ENCODE peak calls at places on chromosomes 13 and 19, in eight cellular contexts. One of them, this sample, is unnamed.

GRCh38 chr19:10683064-10683426 is 18.2 kb upstream of the QTRT1 start:
- DNase-seq in fibroblast of the conjunctiva: no peak
- DNase-seq in activated CD4-positive, alpha-beta memory T cell treated with anti-CD3 and anti-CD28 coated beads, Interleukin-2, amount 10 ng/mL, durations not matched to agents 7 days and 5 days: no peak
- DNase-seq in progenitor cell of endocrine pancreas: no peak
- DNase-seq in pancreas: no peak
- DNase-seq in WTC11: no peak
- DNase-seq in stimulated activated CD4-positive, alpha-beta T cell treated with anti-CD3 and anti-CD28 coated beads, Interleukin-2, amount 100 ng/mL, for 48 hours: no peak
- DNase-seq in coronary artery: no peak
- DNase-seq in this sample: no peak

GRCh38 chr13:23357349-23357748 is 76.2 kb downstream of the SACS start:
- DNase-seq in fibroblast of the conjunctiva: no peak
- DNase-seq in activated CD4-positive, alpha-beta memory T cell treated with anti-CD3 and anti-CD28 coated beads, Interleukin-2, amount 10 ng/mL, durations not matched to agents 7 days and 5 days: no peak
- DNase-seq in progenitor cell of endocrine pancreas: no peak
- DNase-seq in pancreas: no peak
- DNase-seq in WTC11: no peak
- DNase-seq in stimulated activated CD4-positive, alpha-beta T cell treated with anti-CD3 and anti-CD28 coated beads, Interleukin-2, amount 100 ng/mL, for 48 hours: no peak
- DNase-seq in coronary artery: no peak
- DNase-seq in this sample: no peak

GRCh38 chr19:9039728-9040127 is 29.5 kb upstream of the MUC16 start:
- DNase-seq in fibroblast of the conjunctiva: no peak
- DNase-seq in activated CD4-positive, alpha-beta memory T cell treated with anti-CD3 and anti-CD28 coated beads, Interleukin-2, amount 10 ng/mL, durations not matched to agents 7 days and 5 days: no peak
- DNase-seq in progenitor cell of endocrine pancreas: no peak
- DNase-seq in pancreas: no peak
- DNase-seq in WTC11: no peak
- DNase-seq in stimulated activated CD4-positive, alpha-beta T cell treated with anti-CD3 and anti-CD28 coated beads, Interleukin-2, amount 100 ng/mL, for 48 hours: no peak
- DNase-seq in coronary artery: no peak
- DNase-seq in this sample: no peak

GRCh38 chr13:111915104-111915551 is 151.8 kb upstream of the SOX1 start:
- DNase-seq in fibroblast of the conjunctiva: no peak
- DNase-seq in activated CD4-positive, alpha-beta memory T cell treated with anti-CD3 and anti-CD28 coated beads, Interleukin-2, amount 10 ng/mL, durations not matched to agents 7 days and 5 days: no peak
- DNase-seq in progenitor cell of endocrine pancreas: no peak
- DNase-seq in pancreas: peak
- DNase-seq in WTC11: peak
- DNase-seq in stimulated activated CD4-positive, alpha-beta T cell treated with anti-CD3 and anti-CD28 coated beads, Interleukin-2, amount 100 ng/mL, for 48 hours: no peak
- DNase-seq in coronary artery: peak
- DNase-seq in this sample: no peak

GRCh38 chr13:99565478-99566124 is 64.3 kb downstream of the TM9SF2 start:
- DNase-seq in fibroblast of the conjunctiva: no peak
- DNase-seq in activated CD4-positive, alpha-beta memory T cell treated with anti-CD3 and anti-CD28 coated beads, Interleukin-2, amount 10 ng/mL, durations not matched to agents 7 days and 5 days: no peak
- DNase-seq in progenitor cell of endocrine pancreas: no peak
- DNase-seq in pancreas: no peak
- DNase-seq in WTC11: peak
- DNase-seq in stimulated activated CD4-positive, alpha-beta T cell treated with anti-CD3 and anti-CD28 coated beads, Interleukin-2, amount 100 ng/mL, for 48 hours: no peak
- DNase-seq in coronary artery: no peak
- DNase-seq in this sample: no peak

GRCh38 chr13:27446986-27447583 is 3.3 kb downstream of the MTIF3 start:
- DNase-seq in fibroblast of the conjunctiva: no peak
- DNase-seq in activated CD4-positive, alpha-beta memory T cell treated with anti-CD3 and anti-CD28 coated beads, Interleukin-2, amount 10 ng/mL, durations not matched to agents 7 days and 5 days: peak
- DNase-seq in progenitor cell of endocrine pancreas: no peak
- DNase-seq in pancreas: no peak
- DNase-seq in WTC11: no peak
- DNase-seq in stimulated activated CD4-positive, alpha-beta T cell treated with anti-CD3 and anti-CD28 coated beads, Interleukin-2, amount 100 ng/mL, for 48 hours: no peak
- DNase-seq in coronary artery: no peak
- DNase-seq in this sample: no peak

GRCh38 chr13:51821666-51822065 is 17.7 kb upstream of the DHRS12 start:
- DNase-seq in fibroblast of the conjunctiva: no peak
- DNase-seq in activated CD4-positive, alpha-beta memory T cell treated with anti-CD3 and anti-CD28 coated beads, Interleukin-2, amount 10 ng/mL, durations not matched to agents 7 days and 5 days: no peak
- DNase-seq in progenitor cell of endocrine pancreas: no peak
- DNase-seq in pancreas: no peak
- DNase-seq in WTC11: no peak
- DNase-seq in stimulated activated CD4-positive, alpha-beta T cell treated with anti-CD3 and anti-CD28 coated beads, Interleukin-2, amount 100 ng/mL, for 48 hours: no peak
- DNase-seq in coronary artery: no peak
- DNase-seq in this sample: no peak

GRCh38 chr13:29589234-29589633 is 6.3 kb downstream of the SLC7A1 start:
- DNase-seq in fibroblast of the conjunctiva: no peak
- DNase-seq in activated CD4-positive, alpha-beta memory T cell treated with anti-CD3 and anti-CD28 coated beads, Interleukin-2, amount 10 ng/mL, durations not matched to agents 7 days and 5 days: no peak
- DNase-seq in progenitor cell of endocrine pancreas: no peak
- DNase-seq in pancreas: no peak
- DNase-seq in WTC11: no peak
- DNase-seq in stimulated activated CD4-positive, alpha-beta T cell treated with anti-CD3 and anti-CD28 coated beads, Interleukin-2, amount 100 ng/mL, for 48 hours: no peak
- DNase-seq in coronary artery: no peak
- DNase-seq in this sample: no peak

GRCh38 chr13:48775804-48776203 is 122.1 kb downstream of the CYSLTR2 start:
- DNase-seq in fibroblast of the conjunctiva: peak
- DNase-seq in activated CD4-positive, alpha-beta memory T cell treated with anti-CD3 and anti-CD28 coated beads, Interleukin-2, amount 10 ng/mL, durations not matched to agents 7 days and 5 days: no peak
- DNase-seq in progenitor cell of endocrine pancreas: no peak
- DNase-seq in pancreas: no peak
- DNase-seq in WTC11: no peak
- DNase-seq in stimulated activated CD4-positive, alpha-beta T cell treated with anti-CD3 and anti-CD28 coated beads, Interleukin-2, amount 100 ng/mL, for 48 hours: no peak
- DNase-seq in coronary artery: no peak
- DNase-seq in this sample: no peak

GRCh38 chr19:32814046-32814445 is 55.5 kb downstream of the SLC7A9 start:
- DNase-seq in fibroblast of the conjunctiva: no peak
- DNase-seq in activated CD4-positive, alpha-beta memory T cell treated with anti-CD3 and anti-CD28 coated beads, Interleukin-2, amount 10 ng/mL, durations not matched to agents 7 days and 5 days: no peak
- DNase-seq in progenitor cell of endocrine pancreas: no peak
- DNase-seq in pancreas: no peak
- DNase-seq in WTC11: peak
- DNase-seq in stimulated activated CD4-positive, alpha-beta T cell treated with anti-CD3 and anti-CD28 coated beads, Interleukin-2, amount 100 ng/mL, for 48 hours: no peak
- DNase-seq in coronary artery: no peak
- DNase-seq in this sample: no peak

GRCh38 chr13:66765559-66765958 is 464.6 kb downstream of the PCDH9 start:
- DNase-seq in fibroblast of the conjunctiva: no peak
- DNase-seq in activated CD4-positive, alpha-beta memory T cell treated with anti-CD3 and anti-CD28 coated beads, Interleukin-2, amount 10 ng/mL, durations not matched to agents 7 days and 5 days: no peak
- DNase-seq in progenitor cell of endocrine pancreas: no peak
- DNase-seq in pancreas: no peak
- DNase-seq in WTC11: no peak
- DNase-seq in stimulated activated CD4-positive, alpha-beta T cell treated with anti-CD3 and anti-CD28 coated beads, Interleukin-2, amount 100 ng/mL, for 48 hours: no peak
- DNase-seq in coronary artery: no peak
- DNase-seq in this sample: no peak

GRCh38 chr13:105929486-105929885 is 606.0 kb downstream of the EFNB2 start:
- DNase-seq in fibroblast of the conjunctiva: no peak
- DNase-seq in activated CD4-positive, alpha-beta memory T cell treated with anti-CD3 and anti-CD28 coated beads, Interleukin-2, amount 10 ng/mL, durations not matched to agents 7 days and 5 days: no peak
- DNase-seq in progenitor cell of endocrine pancreas: no peak
- DNase-seq in pancreas: no peak
- DNase-seq in WTC11: no peak
- DNase-seq in stimulated activated CD4-positive, alpha-beta T cell treated with anti-CD3 and anti-CD28 coated beads, Interleukin-2, amount 100 ng/mL, for 48 hours: no peak
- DNase-seq in coronary artery: no peak
- DNase-seq in this sample: no peak

GRCh38 chr13:97629601-97630272 is 195.8 kb downstream of the RAP2A start:
- DNase-seq in fibroblast of the conjunctiva: no peak
- DNase-seq in activated CD4-positive, alpha-beta memory T cell treated with anti-CD3 and anti-CD28 coated beads, Interleukin-2, amount 10 ng/mL, durations not matched to agents 7 days and 5 days: no peak
- DNase-seq in progenitor cell of endocrine pancreas: no peak
- DNase-seq in pancreas: no peak
- DNase-seq in WTC11: no peak
- DNase-seq in stimulated activated CD4-positive, alpha-beta T cell treated with anti-CD3 and anti-CD28 coated beads, Interleukin-2, amount 100 ng/mL, for 48 hours: no peak
- DNase-seq in coronary artery: no peak
- DNase-seq in this sample: no peak

GRCh38 chr19:18227781-18228271 is 1.6 kb upstream of the PDE4C start:
- DNase-seq in fibroblast of the conjunctiva: no peak
- DNase-seq in activated CD4-positive, alpha-beta memory T cell treated with anti-CD3 and anti-CD28 coated beads, Interleukin-2, amount 10 ng/mL, durations not matched to agents 7 days and 5 days: no peak
- DNase-seq in progenitor cell of endocrine pancreas: no peak
- DNase-seq in pancreas: no peak
- DNase-seq in WTC11: no peak
- DNase-seq in stimulated activated CD4-positive, alpha-beta T cell treated with anti-CD3 and anti-CD28 coated beads, Interleukin-2, amount 100 ng/mL, for 48 hours: no peak
- DNase-seq in coronary artery: no peak
- DNase-seq in this sample: no peak

GRCh38 chr19:18000981-18001836 is 6.8 kb upstream of the ARRDC2 start:
- DNase-seq in fibroblast of the conjunctiva: peak
- DNase-seq in activated CD4-positive, alpha-beta memory T cell treated with anti-CD3 and anti-CD28 coated beads, Interleukin-2, amount 10 ng/mL, durations not matched to agents 7 days and 5 days: peak
- DNase-seq in progenitor cell of endocrine pancreas: no peak
- DNase-seq in pancreas: peak
- DNase-seq in WTC11: peak
- DNase-seq in stimulated activated CD4-positive, alpha-beta T cell treated with anti-CD3 and anti-CD28 coated beads, Interleukin-2, amount 100 ng/mL, for 48 hours: peak
- DNase-seq in coronary artery: peak
- DNase-seq in this sample: peak

GRCh38 chr13:59126474-59126873 is 1037.3 kb downstream of the DIAPH3 start:
- DNase-seq in fibroblast of the conjunctiva: no peak
- DNase-seq in activated CD4-positive, alpha-beta memory T cell treated with anti-CD3 and anti-CD28 coated beads, Interleukin-2, amount 10 ng/mL, durations not matched to agents 7 days and 5 days: no peak
- DNase-seq in progenitor cell of endocrine pancreas: no peak
- DNase-seq in pancreas: no peak
- DNase-seq in WTC11: no peak
- DNase-seq in stimulated activated CD4-positive, alpha-beta T cell treated with anti-CD3 and anti-CD28 coated beads, Interleukin-2, amount 100 ng/mL, for 48 hours: no peak
- DNase-seq in coronary artery: no peak
- DNase-seq in this sample: no peak

GRCh38 chr13:60363288-60363687 is 33.7 kb upstream of the TDRD3 start:
- DNase-seq in fibroblast of the conjunctiva: no peak
- DNase-seq in activated CD4-positive, alpha-beta memory T cell treated with anti-CD3 and anti-CD28 coated beads, Interleukin-2, amount 10 ng/mL, durations not matched to agents 7 days and 5 days: no peak
- DNase-seq in progenitor cell of endocrine pancreas: no peak
- DNase-seq in pancreas: no peak
- DNase-seq in WTC11: no peak
- DNase-seq in stimulated activated CD4-positive, alpha-beta T cell treated with anti-CD3 and anti-CD28 coated beads, Interleukin-2, amount 100 ng/mL, for 48 hours: no peak
- DNase-seq in coronary artery: no peak
- DNase-seq in this sample: no peak

GRCh38 chr19:45599286-45599685 is 2.7 kb downstream of the GPR4 start:
- DNase-seq in fibroblast of the conjunctiva: no peak
- DNase-seq in activated CD4-positive, alpha-beta memory T cell treated with anti-CD3 and anti-CD28 coated beads, Interleukin-2, amount 10 ng/mL, durations not matched to agents 7 days and 5 days: no peak
- DNase-seq in progenitor cell of endocrine pancreas: no peak
- DNase-seq in pancreas: no peak
- DNase-seq in WTC11: no peak
- DNase-seq in stimulated activated CD4-positive, alpha-beta T cell treated with anti-CD3 and anti-CD28 coated beads, Interleukin-2, amount 100 ng/mL, for 48 hours: no peak
- DNase-seq in coronary artery: no peak
- DNase-seq in this sample: no peak

GRCh38 chr19:17751103-17751911 is at the start of gene FCHO1:
- DNase-seq in fibroblast of the conjunctiva: no peak
- DNase-seq in activated CD4-positive, alpha-beta memory T cell treated with anti-CD3 and anti-CD28 coated beads, Interleukin-2, amount 10 ng/mL, durations not matched to agents 7 days and 5 days: peak
- DNase-seq in progenitor cell of endocrine pancreas: no peak
- DNase-seq in pancreas: no peak
- DNase-seq in WTC11: no peak
- DNase-seq in stimulated activated CD4-positive, alpha-beta T cell treated with anti-CD3 and anti-CD28 coated beads, Interleukin-2, amount 100 ng/mL, for 48 hours: peak
- DNase-seq in coronary artery: no peak
- DNase-seq in this sample: no peak

GRCh38 chr13:59665736-59666135 is 498.0 kb downstream of the DIAPH3 start:
- DNase-seq in fibroblast of the conjunctiva: peak
- DNase-seq in activated CD4-positive, alpha-beta memory T cell treated with anti-CD3 and anti-CD28 coated beads, Interleukin-2, amount 10 ng/mL, durations not matched to agents 7 days and 5 days: no peak
- DNase-seq in progenitor cell of endocrine pancreas: no peak
- DNase-seq in pancreas: no peak
- DNase-seq in WTC11: no peak
- DNase-seq in stimulated activated CD4-positive, alpha-beta T cell treated with anti-CD3 and anti-CD28 coated beads, Interleukin-2, amount 100 ng/mL, for 48 hours: no peak
- DNase-seq in coronary artery: no peak
- DNase-seq in this sample: no peak

GRCh38 chr13:92719868-92720267 is 506.7 kb upstream of the GPC6 start:
- DNase-seq in fibroblast of the conjunctiva: no peak
- DNase-seq in activated CD4-positive, alpha-beta memory T cell treated with anti-CD3 and anti-CD28 coated beads, Interleukin-2, amount 10 ng/mL, durations not matched to agents 7 days and 5 days: no peak
- DNase-seq in progenitor cell of endocrine pancreas: no peak
- DNase-seq in pancreas: no peak
- DNase-seq in WTC11: peak
- DNase-seq in stimulated activated CD4-positive, alpha-beta T cell treated with anti-CD3 and anti-CD28 coated beads, Interleukin-2, amount 100 ng/mL, for 48 hours: no peak
- DNase-seq in coronary artery: no peak
- DNase-seq in this sample: no peak

GRCh38 chr13:42660367-42660965 is 86.5 kb downstream of the TNFSF11 start:
- DNase-seq in fibroblast of the conjunctiva: peak
- DNase-seq in activated CD4-positive, alpha-beta memory T cell treated with anti-CD3 and anti-CD28 coated beads, Interleukin-2, amount 10 ng/mL, durations not matched to agents 7 days and 5 days: no peak
- DNase-seq in progenitor cell of endocrine pancreas: no peak
- DNase-seq in pancreas: no peak
- DNase-seq in WTC11: no peak
- DNase-seq in stimulated activated CD4-positive, alpha-beta T cell treated with anti-CD3 and anti-CD28 coated beads, Interleukin-2, amount 100 ng/mL, for 48 hours: no peak
- DNase-seq in coronary artery: no peak
- DNase-seq in this sample: no peak

GRCh38 chr19:518292-519231 is 11.3 kb downstream of the TPGS1 start:
- DNase-seq in fibroblast of the conjunctiva: peak
- DNase-seq in activated CD4-positive, alpha-beta memory T cell treated with anti-CD3 and anti-CD28 coated beads, Interleukin-2, amount 10 ng/mL, durations not matched to agents 7 days and 5 days: peak
- DNase-seq in progenitor cell of endocrine pancreas: no peak
- DNase-seq in pancreas: no peak
- DNase-seq in WTC11: peak
- DNase-seq in stimulated activated CD4-positive, alpha-beta T cell treated with anti-CD3 and anti-CD28 coated beads, Interleukin-2, amount 100 ng/mL, for 48 hours: peak
- DNase-seq in coronary artery: no peak
- DNase-seq in this sample: no peak

GRCh38 chr13:111363591-111363990 is 43.1 kb downstream of the TEX29 start:
- DNase-seq in fibroblast of the conjunctiva: no peak
- DNase-seq in activated CD4-positive, alpha-beta memory T cell treated with anti-CD3 and anti-CD28 coated beads, Interleukin-2, amount 10 ng/mL, durations not matched to agents 7 days and 5 days: no peak
- DNase-seq in progenitor cell of endocrine pancreas: no peak
- DNase-seq in pancreas: no peak
- DNase-seq in WTC11: no peak
- DNase-seq in stimulated activated CD4-positive, alpha-beta T cell treated with anti-CD3 and anti-CD28 coated beads, Interleukin-2, amount 100 ng/mL, for 48 hours: no peak
- DNase-seq in coronary artery: no peak
- DNase-seq in this sample: no peak

GRCh38 chr13:113220877-113221276 is 11.5 kb downstream of the CUL4A start:
- DNase-seq in fibroblast of the conjunctiva: no peak
- DNase-seq in activated CD4-positive, alpha-beta memory T cell treated with anti-CD3 and anti-CD28 coated beads, Interleukin-2, amount 10 ng/mL, durations not matched to agents 7 days and 5 days: no peak
- DNase-seq in progenitor cell of endocrine pancreas: no peak
- DNase-seq in pancreas: no peak
- DNase-seq in WTC11: no peak
- DNase-seq in stimulated activated CD4-positive, alpha-beta T cell treated with anti-CD3 and anti-CD28 coated beads, Interleukin-2, amount 100 ng/mL, for 48 hours: no peak
- DNase-seq in coronary artery: no peak
- DNase-seq in this sample: no peak

GRCh38 chr13:41383400-41383799 is 72.3 kb downstream of the NAA16 start:
- DNase-seq in fibroblast of the conjunctiva: no peak
- DNase-seq in activated CD4-positive, alpha-beta memory T cell treated with anti-CD3 and anti-CD28 coated beads, Interleukin-2, amount 10 ng/mL, durations not matched to agents 7 days and 5 days: no peak
- DNase-seq in progenitor cell of endocrine pancreas: no peak
- DNase-seq in pancreas: no peak
- DNase-seq in WTC11: no peak
- DNase-seq in stimulated activated CD4-positive, alpha-beta T cell treated with anti-CD3 and anti-CD28 coated beads, Interleukin-2, amount 100 ng/mL, for 48 hours: no peak
- DNase-seq in coronary artery: no peak
- DNase-seq in this sample: no peak

GRCh38 chr13:21719463-21719862 is 48.6 kb downstream of the FGF9 start:
- DNase-seq in fibroblast of the conjunctiva: no peak
- DNase-seq in activated CD4-positive, alpha-beta memory T cell treated with anti-CD3 and anti-CD28 coated beads, Interleukin-2, amount 10 ng/mL, durations not matched to agents 7 days and 5 days: no peak
- DNase-seq in progenitor cell of endocrine pancreas: no peak
- DNase-seq in pancreas: no peak
- DNase-seq in WTC11: no peak
- DNase-seq in stimulated activated CD4-positive, alpha-beta T cell treated with anti-CD3 and anti-CD28 coated beads, Interleukin-2, amount 100 ng/mL, for 48 hours: no peak
- DNase-seq in coronary artery: no peak
- DNase-seq in this sample: no peak

GRCh38 chr13:42547615-42548014 is 26.3 kb upstream of the TNFSF11 start:
- DNase-seq in fibroblast of the conjunctiva: no peak
- DNase-seq in activated CD4-positive, alpha-beta memory T cell treated with anti-CD3 and anti-CD28 coated beads, Interleukin-2, amount 10 ng/mL, durations not matched to agents 7 days and 5 days: no peak
- DNase-seq in progenitor cell of endocrine pancreas: no peak
- DNase-seq in pancreas: no peak
- DNase-seq in WTC11: no peak
- DNase-seq in stimulated activated CD4-positive, alpha-beta T cell treated with anti-CD3 and anti-CD28 coated beads, Interleukin-2, amount 100 ng/mL, for 48 hours: no peak
- DNase-seq in coronary artery: no peak
- DNase-seq in this sample: no peak

GRCh38 chr13:65656740-65657329 is 1573.3 kb downstream of the PCDH9 start:
- DNase-seq in fibroblast of the conjunctiva: peak
- DNase-seq in activated CD4-positive, alpha-beta memory T cell treated with anti-CD3 and anti-CD28 coated beads, Interleukin-2, amount 10 ng/mL, durations not matched to agents 7 days and 5 days: no peak
- DNase-seq in progenitor cell of endocrine pancreas: no peak
- DNase-seq in pancreas: no peak
- DNase-seq in WTC11: no peak
- DNase-seq in stimulated activated CD4-positive, alpha-beta T cell treated with anti-CD3 and anti-CD28 coated beads, Interleukin-2, amount 100 ng/mL, for 48 hours: no peak
- DNase-seq in coronary artery: no peak
- DNase-seq in this sample: no peak

GRCh38 chr19:44093931-44094765 is at the start of gene ZNF224:
- DNase-seq in fibroblast of the conjunctiva: peak
- DNase-seq in activated CD4-positive, alpha-beta memory T cell treated with anti-CD3 and anti-CD28 coated beads, Interleukin-2, amount 10 ng/mL, durations not matched to agents 7 days and 5 days: peak
- DNase-seq in progenitor cell of endocrine pancreas: peak
- DNase-seq in pancreas: peak
- DNase-seq in WTC11: peak
- DNase-seq in stimulated activated CD4-positive, alpha-beta T cell treated with anti-CD3 and anti-CD28 coated beads, Interleukin-2, amount 100 ng/mL, for 48 hours: peak
- DNase-seq in coronary artery: peak
- DNase-seq in this sample: peak

GRCh38 chr19:32264568-32264967 is 80.8 kb upstream of the ZNF507 start:
- DNase-seq in fibroblast of the conjunctiva: no peak
- DNase-seq in activated CD4-positive, alpha-beta memory T cell treated with anti-CD3 and anti-CD28 coated beads, Interleukin-2, amount 10 ng/mL, durations not matched to agents 7 days and 5 days: no peak
- DNase-seq in progenitor cell of endocrine pancreas: no peak
- DNase-seq in pancreas: no peak
- DNase-seq in WTC11: no peak
- DNase-seq in stimulated activated CD4-positive, alpha-beta T cell treated with anti-CD3 and anti-CD28 coated beads, Interleukin-2, amount 100 ng/mL, for 48 hours: no peak
- DNase-seq in coronary artery: no peak
- DNase-seq in this sample: no peak

GRCh38 chr13:59673301-59673700 is 490.4 kb downstream of the DIAPH3 start:
- DNase-seq in fibroblast of the conjunctiva: no peak
- DNase-seq in activated CD4-positive, alpha-beta memory T cell treated with anti-CD3 and anti-CD28 coated beads, Interleukin-2, amount 10 ng/mL, durations not matched to agents 7 days and 5 days: no peak
- DNase-seq in progenitor cell of endocrine pancreas: no peak
- DNase-seq in pancreas: no peak
- DNase-seq in WTC11: no peak
- DNase-seq in stimulated activated CD4-positive, alpha-beta T cell treated with anti-CD3 and anti-CD28 coated beads, Interleukin-2, amount 100 ng/mL, for 48 hours: no peak
- DNase-seq in coronary artery: no peak
- DNase-seq in this sample: no peak

GRCh38 chr19:2243274-2244121 is 5.6 kb upstream of the AMH start:
- DNase-seq in fibroblast of the conjunctiva: no peak
- DNase-seq in activated CD4-positive, alpha-beta memory T cell treated with anti-CD3 and anti-CD28 coated beads, Interleukin-2, amount 10 ng/mL, durations not matched to agents 7 days and 5 days: no peak
- DNase-seq in progenitor cell of endocrine pancreas: no peak
- DNase-seq in pancreas: no peak
- DNase-seq in WTC11: no peak
- DNase-seq in stimulated activated CD4-positive, alpha-beta T cell treated with anti-CD3 and anti-CD28 coated beads, Interleukin-2, amount 100 ng/mL, for 48 hours: no peak
- DNase-seq in coronary artery: no peak
- DNase-seq in this sample: no peak

GRCh38 chr19:27776020-27776419 is 1436.9 kb downstream of the UQCRFS1 start:
- DNase-seq in fibroblast of the conjunctiva: peak
- DNase-seq in activated CD4-positive, alpha-beta memory T cell treated with anti-CD3 and anti-CD28 coated beads, Interleukin-2, amount 10 ng/mL, durations not matched to agents 7 days and 5 days: no peak
- DNase-seq in progenitor cell of endocrine pancreas: no peak
- DNase-seq in pancreas: no peak
- DNase-seq in WTC11: no peak
- DNase-seq in stimulated activated CD4-positive, alpha-beta T cell treated with anti-CD3 and anti-CD28 coated beads, Interleukin-2, amount 100 ng/mL, for 48 hours: no peak
- DNase-seq in coronary artery: no peak
- DNase-seq in this sample: peak